ENCODE peak calls at places on chromosome 10, in eight cellular contexts. One of them, this sample, is unnamed.

GRCh38 chr10:62627985-62628384 is 176.5 kb upstream of the ADO start:
- DNase-seq in testis: no peak
- DNase-seq in stomach: no peak
- DNase-seq in right lobe of liver: no peak
- DNase-seq in NB4: no peak
- DNase-seq in A549: no peak
- DNase-seq in body of pancreas: no peak
- DNase-seq in uterus: no peak
- DNase-seq in this sample: no peak

GRCh38 chr10:42475168-42476098 is 162.9 kb downstream of the ZNF33B start:
- DNase-seq in testis: peak; percentile 40
- DNase-seq in stomach: no peak
- DNase-seq in right lobe of liver: no peak
- DNase-seq in NB4: no peak
- DNase-seq in A549: no peak
- DNase-seq in body of pancreas: peak; percentile 11
- DNase-seq in uterus: no peak
- DNase-seq in this sample: peak; percentile 25

GRCh38 chr10:79246606-79247275 is 100.5 kb upstream of the PPIF start:
- DNase-seq in testis: peak; percentile 77
- DNase-seq in stomach: no peak
- DNase-seq in right lobe of liver: peak; percentile 62
- DNase-seq in NB4: no peak
- DNase-seq in A549: no peak
- DNase-seq in body of pancreas: no peak
- DNase-seq in uterus: peak; percentile 72
- DNase-seq in this sample: peak; percentile 89

GRCh38 chr10:86375204-86375603 is 8.6 kb upstream of the GRID1 start:
- DNase-seq in testis: peak; percentile 17
- DNase-seq in stomach: no peak
- DNase-seq in right lobe of liver: no peak
- DNase-seq in NB4: no peak
- DNase-seq in A549: no peak
- DNase-seq in body of pancreas: peak; percentile 2
- DNase-seq in uterus: no peak
- DNase-seq in this sample: no peak

GRCh38 chr10:62980697-62981495 is 152.2 kb upstream of the NRBF2 start:
- DNase-seq in testis: no peak
- DNase-seq in stomach: no peak
- DNase-seq in right lobe of liver: no peak
- DNase-seq in NB4: no peak
- DNase-seq in A549: no peak
- DNase-seq in body of pancreas: no peak
- DNase-seq in uterus: no peak
- DNase-seq in this sample: no peak

GRCh38 chr10:110893559-110894179 is 21.9 kb downstream of the PDCD4 start:
- DNase-seq in testis: no peak
- DNase-seq in stomach: no peak
- DNase-seq in right lobe of liver: no peak
- DNase-seq in NB4: peak; percentile 69
- DNase-seq in A549: peak; percentile 48
- DNase-seq in body of pancreas: no peak
- DNase-seq in uterus: no peak
- DNase-seq in this sample: no peak

GRCh38 chr10:131946880-131947279 is 34.8 kb downstream of the BNIP3 start:
- DNase-seq in testis: no peak
- DNase-seq in stomach: peak; percentile 18
- DNase-seq in right lobe of liver: no peak
- DNase-seq in NB4: no peak
- DNase-seq in A549: no peak
- DNase-seq in body of pancreas: peak; percentile 14
- DNase-seq in uterus: no peak
- DNase-seq in this sample: no peak

GRCh38 chr10:99976886-99977391 is 32.8 kb downstream of the DNMBP start:
- DNase-seq in testis: no peak
- DNase-seq in stomach: no peak
- DNase-seq in right lobe of liver: no peak
- DNase-seq in NB4: no peak
- DNase-seq in A549: peak; percentile 55
- DNase-seq in body of pancreas: no peak
- DNase-seq in uterus: no peak
- DNase-seq in this sample: no peak

GRCh38 chr10:59753267-59753666 is at the start of gene MRLN:
- DNase-seq in testis: no peak
- DNase-seq in stomach: no peak
- DNase-seq in right lobe of liver: no peak
- DNase-seq in NB4: no peak
- DNase-seq in A549: no peak
- DNase-seq in body of pancreas: no peak
- DNase-seq in uterus: no peak
- DNase-seq in this sample: no peak

GRCh38 chr10:132900211-132900756 is 42.1 kb downstream of the CFAP46 start:
- DNase-seq in testis: no peak
- DNase-seq in stomach: no peak
- DNase-seq in right lobe of liver: peak; percentile 9
- DNase-seq in NB4: no peak
- DNase-seq in A549: no peak
- DNase-seq in body of pancreas: no peak
- DNase-seq in uterus: no peak
- DNase-seq in this sample: peak; percentile 5

GRCh38 chr10:92753865-92754264 is 64.1 kb downstream of the HHEX start:
- DNase-seq in testis: no peak
- DNase-seq in stomach: no peak
- DNase-seq in right lobe of liver: no peak
- DNase-seq in NB4: peak; percentile 26
- DNase-seq in A549: no peak
- DNase-seq in body of pancreas: no peak
- DNase-seq in uterus: no peak
- DNase-seq in this sample: no peak

GRCh38 chr10:12710594-12711343 is 290.7 kb downstream of the CCDC3 start:
- DNase-seq in testis: peak; percentile 83
- DNase-seq in stomach: peak; percentile 75
- DNase-seq in right lobe of liver: peak; percentile 68
- DNase-seq in NB4: peak; percentile 74
- DNase-seq in A549: peak; percentile 70
- DNase-seq in body of pancreas: peak; percentile 82
- DNase-seq in uterus: peak; percentile 79
- DNase-seq in this sample: peak; percentile 64

GRCh38 chr10:110919971-110920881 is 822 bp downstream of the SHOC2 start:
- DNase-seq in testis: peak; percentile 44
- DNase-seq in stomach: no peak
- DNase-seq in right lobe of liver: peak; percentile 47
- DNase-seq in NB4: peak; percentile 94
- DNase-seq in A549: no peak
- DNase-seq in body of pancreas: peak; percentile 48
- DNase-seq in uterus: peak; percentile 35
- DNase-seq in this sample: peak; percentile 40

GRCh38 chr10:86443936-86444335 is 77.3 kb upstream of the GRID1 start:
- DNase-seq in testis: peak; percentile 57
- DNase-seq in stomach: no peak
- DNase-seq in right lobe of liver: no peak
- DNase-seq in NB4: no peak
- DNase-seq in A549: no peak
- DNase-seq in body of pancreas: no peak
- DNase-seq in uterus: no peak
- DNase-seq in this sample: no peak

GRCh38 chr10:49161411-49161997 is 26.7 kb downstream of the TMEM273 start:
- DNase-seq in testis: peak; percentile 28
- DNase-seq in stomach: no peak
- DNase-seq in right lobe of liver: no peak
- DNase-seq in NB4: peak; percentile 75
- DNase-seq in A549: no peak
- DNase-seq in body of pancreas: no peak
- DNase-seq in uterus: no peak
- DNase-seq in this sample: no peak
- TF ChIP-seq CTCF in testis: peak; percentile 30
- TF ChIP-seq CTCF in stomach: no peak
- TF ChIP-seq CTCF in right lobe of liver: peak; percentile 44
- TF ChIP-seq CTCF in NB4: peak; percentile 43
- TF ChIP-seq CTCF in A549: no peak
- TF ChIP-seq CTCF in body of pancreas: no peak
- TF ChIP-seq CTCF in uterus: peak; percentile 14
- TF ChIP-seq CTCF in this sample: peak; percentile 60

DNA sequence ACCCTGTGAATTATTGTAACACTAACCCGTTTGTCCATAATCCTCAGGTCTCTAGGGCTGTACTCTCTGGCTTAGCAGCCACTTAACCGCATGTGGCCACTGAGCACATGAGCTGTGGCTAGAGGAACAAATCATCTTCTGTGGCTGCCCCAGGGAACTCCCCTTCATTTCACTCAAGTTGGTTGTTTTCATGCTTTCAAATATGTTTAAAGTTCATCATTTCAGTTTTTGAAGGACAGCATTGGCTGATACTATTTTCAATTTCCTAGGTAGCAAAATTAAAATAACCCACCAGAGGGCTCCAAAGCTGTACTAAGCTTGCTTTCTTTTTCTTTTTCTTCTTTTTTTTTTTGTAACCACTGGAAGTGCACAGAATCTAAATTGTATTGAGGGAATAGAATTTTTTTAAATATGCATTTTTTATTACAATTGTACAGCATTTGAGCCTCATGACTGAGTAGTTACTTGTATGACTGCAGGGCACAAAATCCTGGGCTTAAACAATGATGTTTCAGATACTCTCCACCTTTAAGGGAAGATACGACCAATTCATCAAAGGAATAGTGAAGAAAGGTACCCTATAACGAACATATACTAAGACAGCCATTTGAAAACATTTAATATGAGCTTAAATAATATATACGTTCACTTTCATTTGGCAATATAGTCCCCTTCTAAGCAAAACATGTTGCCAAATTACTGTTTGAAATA is 38.6 kb downstream of the MRC1 start:
- DNase-seq in testis: no peak
- DNase-seq in stomach: no peak
- DNase-seq in right lobe of liver: no peak
- DNase-seq in NB4: peak; percentile 0
- DNase-seq in A549: no peak
- DNase-seq in body of pancreas: no peak
- DNase-seq in uterus: no peak
- DNase-seq in this sample: no peak
- TF ChIP-seq POLR2A in testis: no peak
- TF ChIP-seq POLR2A in stomach: no peak
- TF ChIP-seq POLR2A in right lobe of liver: no peak
- TF ChIP-seq POLR2A in NB4: no peak
- TF ChIP-seq POLR2A in A549: no peak
- TF ChIP-seq POLR2A in body of pancreas: no peak
- TF ChIP-seq POLR2A in uterus: no peak
- TF ChIP-seq POLR2A in this sample: no peak

GRCh38 chr10:1737222-1738061 is at the start of gene ADARB2:
- DNase-seq in testis: peak; percentile 38
- DNase-seq in stomach: peak; percentile 58
- DNase-seq in right lobe of liver: no peak
- DNase-seq in NB4: no peak
- DNase-seq in A549: no peak
- DNase-seq in body of pancreas: peak; percentile 39
- DNase-seq in uterus: no peak
- DNase-seq in this sample: peak; percentile 28
- H3K4me3 ChIP-seq in testis: no peak within 1 kb of the TSS
- H3K4me3 ChIP-seq in stomach: peak within 1 kb of the TSS; percentile 31
- H3K4me3 ChIP-seq in right lobe of liver: no peak within 1 kb of the TSS
- H3K4me3 ChIP-seq in NB4: no peak within 1 kb of the TSS
- H3K4me3 ChIP-seq in A549: peak within 1 kb of the TSS; percentile 19
- H3K4me3 ChIP-seq in body of pancreas: no peak within 1 kb of the TSS
- H3K4me3 ChIP-seq in uterus: no peak within 1 kb of the TSS
- H3K4me3 ChIP-seq in this sample: peak within 1 kb of the TSS; percentile 31

DNA sequence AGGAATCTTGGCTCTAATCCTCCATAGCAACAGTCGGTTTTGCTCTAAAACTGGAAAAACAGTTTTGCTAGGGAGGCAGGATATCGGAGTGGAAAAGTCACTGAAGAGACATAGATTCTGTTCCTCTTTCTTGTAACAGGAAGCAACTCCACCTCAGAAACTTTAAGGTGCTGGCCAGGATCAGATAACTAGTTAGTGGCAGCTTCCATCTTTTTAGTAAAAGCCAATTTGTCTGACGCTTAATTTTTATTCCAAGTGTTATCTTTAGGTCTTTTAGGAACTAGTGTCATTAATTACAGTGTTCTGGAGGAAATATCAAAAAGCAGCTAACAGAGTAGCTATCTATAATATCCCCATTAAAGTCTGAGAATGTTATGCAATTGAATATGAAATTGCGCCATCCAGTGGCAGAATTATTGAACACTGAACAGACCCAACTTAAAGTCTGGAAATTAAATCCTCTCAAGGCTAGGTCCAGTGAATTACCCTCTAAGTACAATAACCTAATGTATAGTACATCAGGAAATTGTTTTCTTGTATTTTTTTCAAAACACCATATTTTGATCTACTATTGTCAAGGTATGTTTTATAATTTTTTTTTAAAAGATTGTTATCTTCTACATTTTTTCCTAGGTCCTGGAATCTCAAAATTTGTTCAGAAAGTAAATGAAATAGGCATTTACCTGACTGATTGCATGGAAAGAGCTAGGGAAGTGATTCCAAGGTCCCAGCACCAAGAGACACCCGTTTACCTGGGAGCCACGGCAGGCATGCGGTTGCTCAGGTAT is 65.9 kb upstream of the CC2D2B start:
- DNase-seq in testis: peak; percentile 71
- DNase-seq in stomach: peak; percentile 43
- DNase-seq in right lobe of liver: no peak
- DNase-seq in NB4: peak; percentile 77
- DNase-seq in A549: peak; percentile 35
- DNase-seq in body of pancreas: peak; percentile 22
- DNase-seq in uterus: no peak
- DNase-seq in this sample: no peak
- TF ChIP-seq CTCF in testis: peak; percentile 71
- TF ChIP-seq CTCF in stomach: peak; percentile 54
- TF ChIP-seq CTCF in right lobe of liver: peak; percentile 62
- TF ChIP-seq CTCF in NB4: peak; percentile 61
- TF ChIP-seq CTCF in A549: peak; percentile 66
- TF ChIP-seq CTCF in body of pancreas: peak; percentile 59
- TF ChIP-seq CTCF in uterus: peak; percentile 78
- TF ChIP-seq CTCF in this sample: peak; percentile 62

DNA sequence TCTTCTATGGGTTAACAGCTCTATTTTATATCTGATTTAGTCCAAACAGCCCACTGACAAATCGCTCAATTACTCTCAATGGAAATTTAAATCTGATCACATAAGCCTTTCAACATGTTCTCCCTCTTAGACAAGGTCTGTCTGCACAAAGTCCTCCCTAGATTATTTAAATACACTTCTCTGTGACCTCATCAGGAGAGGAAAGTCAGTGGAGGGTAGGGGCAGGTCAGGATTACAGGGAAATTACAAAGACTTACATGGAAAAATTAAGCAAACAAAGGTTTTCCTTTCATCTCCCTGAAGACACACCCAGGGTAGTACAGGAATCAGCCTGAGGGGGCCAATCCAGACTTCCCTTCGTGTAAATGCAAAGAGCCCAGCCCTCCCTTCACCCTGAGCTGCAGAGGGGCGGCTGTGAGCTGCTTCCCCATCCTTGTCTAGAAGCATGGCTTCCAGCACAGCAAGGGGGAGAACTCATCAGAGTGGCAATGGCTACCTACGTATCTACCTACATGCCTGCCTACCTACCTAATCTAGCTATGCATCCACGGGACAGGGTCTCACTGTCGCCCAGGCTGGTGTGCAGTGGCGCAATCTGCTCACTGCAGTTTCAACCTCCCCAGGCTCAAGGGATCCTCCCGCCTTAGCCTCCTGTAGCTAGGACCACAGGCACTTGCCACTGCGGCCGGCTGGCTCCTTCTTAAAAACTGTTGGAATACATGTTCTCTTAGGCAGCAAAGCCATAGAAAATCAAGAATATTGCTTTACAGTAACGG is 33.3 kb downstream of the PITRM1 start:
- DNase-seq in testis: no peak
- DNase-seq in stomach: no peak
- DNase-seq in right lobe of liver: no peak
- DNase-seq in NB4: no peak
- DNase-seq in A549: peak; percentile 40
- DNase-seq in body of pancreas: no peak
- DNase-seq in uterus: no peak
- DNase-seq in this sample: peak; percentile 40
- TF ChIP-seq POLR2A in testis: no peak
- TF ChIP-seq POLR2A in stomach: no peak
- TF ChIP-seq POLR2A in right lobe of liver: no peak
- TF ChIP-seq POLR2A in NB4: no peak
- TF ChIP-seq POLR2A in A549: no peak
- TF ChIP-seq POLR2A in body of pancreas: no peak
- TF ChIP-seq POLR2A in uterus: no peak
- TF ChIP-seq POLR2A in this sample: no peak